ENCODE peak calls at places on chromosome 17, in eight cellular contexts. S is transverse colon, C is sigmoid colon, Z is stomach, B is ovary, L is esophagus muscularis mucosa, H is upper lobe of left lung, P is SK-N-SH. A is an unnamed sample.

GRCh38 chr17:75472119-75472518 is 15.7 kb downstream of the TMEM94 start:
- DNase-seq in L (no peak), B (no peak), H (no peak), P (no peak), Z (no peak), C (no peak), S (no peak), A (no peak)

GRCh38 chr17:43984521-43984920 is 19.9 kb upstream of the NAGS start:
- DNase-seq in H (no peak), P (peak; percentile 71), S (no peak), L (no peak), Z (no peak), C (no peak), B (no peak), A (no peak)

GRCh38 chr17:7841309-7841621 is 7.2 kb downstream of the KDM6B start:
- DNase-seq in B (no peak), C (no peak), L (no peak), P (no peak), S (no peak), H (no peak), Z (no peak), A (no peak)

GRCh38 chr17:73205326-73205980 is 12.6 kb downstream of the COG1 start:
- DNase-seq in B (no peak), S (no peak), Z (no peak), C (no peak), L (no peak), H (no peak), P (no peak), A (no peak)

GRCh38 chr17:32185875-32186274 is 43.6 kb downstream of the RHOT1 start:
- DNase-seq in S (no peak), L (no peak), P (no peak), H (no peak), B (no peak), C (no peak), Z (no peak), A (no peak)

GRCh38 chr17:14299261-14300093 is 1.4 kb upstream of the HS3ST3B1 start:
- DNase-seq in H (peak; percentile 47), S (peak; percentile 16), P (no peak), C (peak; percentile 70), L (peak; percentile 93), Z (peak; percentile 40), B (peak; percentile 60), A (no peak)

GRCh38 chr17:79951361-79952264 is 84.1 kb downstream of the TBC1D16 start:
- DNase-seq in Z (peak; percentile 83), B (peak; percentile 66), P (peak; percentile 48), H (peak; percentile 63), S (no peak), L (no peak), C (peak; percentile 75), A (no peak)

GRCh38 chr17:28528329-28529011 is 22.3 kb downstream of the FOXN1 start:
- DNase-seq in P (no peak), H (peak; percentile 79), B (no peak), C (no peak), S (peak; percentile 69), L (no peak), Z (no peak), A (no peak)

GRCh38 chr17:77618173-77618572 is 340.3 kb upstream of the TNRC6C start:
- DNase-seq in P (no peak), Z (no peak), S (no peak), C (no peak), B (no peak), H (no peak), L (no peak), A (no peak)

DNA sequence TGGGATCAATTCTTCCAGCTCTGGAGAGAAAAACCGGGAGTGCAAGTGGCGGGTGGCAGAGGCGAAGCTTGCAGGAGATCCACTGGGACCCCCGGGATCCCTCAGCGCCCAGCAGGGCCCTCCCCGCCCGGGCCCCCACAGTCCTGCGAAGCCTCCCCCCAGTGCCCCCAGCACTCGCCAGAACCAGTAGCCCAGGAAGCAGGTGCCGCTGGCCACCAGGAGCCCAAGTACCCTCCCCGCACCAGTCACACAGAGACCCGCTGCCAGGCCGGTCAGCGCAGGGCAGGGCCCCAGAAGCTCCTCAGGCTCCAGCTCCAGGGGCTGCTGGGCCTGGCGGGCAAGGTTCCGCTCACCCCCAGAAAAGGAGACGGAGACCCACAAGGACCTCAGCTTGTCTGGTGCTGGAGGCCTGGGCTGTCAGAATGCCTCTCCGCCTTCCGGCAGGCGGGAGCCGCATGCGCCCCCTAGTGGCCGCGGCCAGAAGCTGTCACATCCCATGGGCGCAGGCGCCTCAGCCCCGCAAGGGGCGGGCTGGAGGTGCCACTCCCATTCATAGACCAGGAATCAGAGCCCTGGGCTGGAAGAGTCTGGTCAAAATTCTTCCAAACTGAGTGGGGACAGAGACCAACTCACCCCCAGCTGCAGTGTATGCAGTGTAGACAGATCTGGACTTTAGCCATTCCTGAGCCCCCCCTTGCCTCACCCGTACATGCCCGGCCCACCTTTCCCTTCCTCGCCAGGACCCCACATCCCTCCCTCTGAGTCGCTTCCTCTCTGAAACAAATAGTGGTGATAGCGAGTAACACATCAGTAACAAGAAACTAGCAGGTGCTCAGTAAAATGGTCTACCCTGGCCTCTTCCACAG is 1002.3 kb downstream of the KCNJ18 start:
- DNase-seq in C (no peak), H (no peak), B (no peak), S (no peak), Z (no peak), P (peak; percentile 81), L (peak; percentile 83), A (no peak)
- H3K9me3 ChIP-seq in C (no peaks in the 10 kb centered on the region), H (peaks cover 35% of the 10 kb centered on the region), B (no peaks in the 10 kb centered on the region), S (peaks cover 8% of the 10 kb centered on the region), Z (peaks cover 55% of the 10 kb centered on the region), P (no peaks in the 10 kb centered on the region), L (peaks cover 14% of the 10 kb centered on the region), A (no peaks in the 10 kb centered on the region)

GRCh38 chr17:61457226-61457983 is 5.2 kb downstream of the TBX4 start:
- DNase-seq in B (no peak), L (no peak), H (no peak), C (peak; percentile 56), P (no peak), Z (no peak), S (no peak), A (no peak)

GRCh38 chr17:61456688-61457225 is 4.5 kb downstream of the TBX4 start:
- DNase-seq in Z (no peak), S (no peak), C (peak; percentile 33), H (no peak), P (no peak), B (no peak), L (no peak), A (no peak)

GRCh38 chr17:61459434-61459809 is 7.2 kb downstream of the TBX4 start:
- DNase-seq in S (no peak), L (no peak), Z (no peak), P (no peak), B (no peak), H (no peak), C (no peak), A (no peak)

GRCh38 chr17:61458491-61459433 is 6.5 kb downstream of the TBX4 start:
- DNase-seq in L (no peak), B (no peak), S (no peak), H (peak; percentile 6), P (no peak), C (peak; percentile 20), Z (no peak), A (no peak)

GRCh38 chr17:61458000-61458399 is 5.8 kb downstream of the TBX4 start:
- DNase-seq in Z (no peak), P (no peak), H (no peak), B (no peak), L (no peak), C (peak; percentile 15), S (no peak), A (no peak)
- H3K27me3 ChIP-seq in Z (peaks cover 100% of the 10 kb centered on the region), P (no peaks in the 10 kb centered on the region), H (peaks cover 21% of the 10 kb centered on the region), B (no peaks in the 10 kb centered on the region), L (no peaks in the 10 kb centered on the region), C (peaks cover 85% of the 10 kb centered on the region), S (peaks cover 99% of the 10 kb centered on the region), A (peaks cover 98% of the 10 kb centered on the region)

DNA sequence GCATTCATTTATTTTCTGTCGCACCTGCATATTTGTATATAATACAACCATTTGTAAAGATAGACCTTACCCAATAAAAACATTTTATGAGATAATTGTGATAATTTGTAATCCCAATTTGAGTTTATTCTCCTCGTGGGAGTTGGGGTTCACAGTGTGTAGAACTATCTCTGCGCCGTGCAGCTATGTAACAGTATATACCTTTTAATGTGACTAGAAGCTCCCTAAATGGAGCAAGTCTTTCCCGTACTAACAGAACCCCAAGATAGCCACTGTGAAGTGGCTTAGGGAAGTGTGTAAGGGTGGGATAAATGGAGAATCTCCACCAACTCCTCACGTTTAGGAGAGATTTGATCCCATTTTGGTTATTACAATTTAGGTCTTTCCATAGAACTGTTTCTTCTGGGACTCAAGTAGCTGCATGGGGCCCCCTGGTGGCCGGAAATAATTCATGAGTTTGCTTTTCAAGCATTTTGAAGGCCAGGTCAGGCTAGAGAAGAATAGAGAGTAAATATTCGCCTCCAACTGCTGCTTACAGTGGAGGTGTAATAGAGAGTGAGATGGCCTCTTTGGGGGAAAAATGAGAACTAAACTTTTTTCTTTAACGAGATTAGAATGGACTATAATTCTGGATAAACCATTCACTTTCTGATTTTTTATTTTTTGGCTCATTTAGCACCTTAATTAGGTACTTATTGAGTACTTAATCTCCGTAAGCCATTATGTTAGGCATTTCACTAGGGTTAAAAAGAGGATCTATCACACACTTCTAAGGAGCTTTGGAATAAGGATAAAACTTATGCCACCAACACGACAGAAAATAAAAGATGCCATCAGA is 4.5 kb downstream of the TMEM100 start:
- DNase-seq in B (peak; percentile 74), P (peak; percentile 54), L (no peak), S (peak; percentile 78), H (peak; percentile 79), Z (peak; percentile 81), C (peak; percentile 92), A (peak; percentile 95)
- TF ChIP-seq EP300 in B (no peak), P (no peak), L (no peak), S (no peak), H (no peak), Z (no peak), C (no peak), A (no peak)

DNA sequence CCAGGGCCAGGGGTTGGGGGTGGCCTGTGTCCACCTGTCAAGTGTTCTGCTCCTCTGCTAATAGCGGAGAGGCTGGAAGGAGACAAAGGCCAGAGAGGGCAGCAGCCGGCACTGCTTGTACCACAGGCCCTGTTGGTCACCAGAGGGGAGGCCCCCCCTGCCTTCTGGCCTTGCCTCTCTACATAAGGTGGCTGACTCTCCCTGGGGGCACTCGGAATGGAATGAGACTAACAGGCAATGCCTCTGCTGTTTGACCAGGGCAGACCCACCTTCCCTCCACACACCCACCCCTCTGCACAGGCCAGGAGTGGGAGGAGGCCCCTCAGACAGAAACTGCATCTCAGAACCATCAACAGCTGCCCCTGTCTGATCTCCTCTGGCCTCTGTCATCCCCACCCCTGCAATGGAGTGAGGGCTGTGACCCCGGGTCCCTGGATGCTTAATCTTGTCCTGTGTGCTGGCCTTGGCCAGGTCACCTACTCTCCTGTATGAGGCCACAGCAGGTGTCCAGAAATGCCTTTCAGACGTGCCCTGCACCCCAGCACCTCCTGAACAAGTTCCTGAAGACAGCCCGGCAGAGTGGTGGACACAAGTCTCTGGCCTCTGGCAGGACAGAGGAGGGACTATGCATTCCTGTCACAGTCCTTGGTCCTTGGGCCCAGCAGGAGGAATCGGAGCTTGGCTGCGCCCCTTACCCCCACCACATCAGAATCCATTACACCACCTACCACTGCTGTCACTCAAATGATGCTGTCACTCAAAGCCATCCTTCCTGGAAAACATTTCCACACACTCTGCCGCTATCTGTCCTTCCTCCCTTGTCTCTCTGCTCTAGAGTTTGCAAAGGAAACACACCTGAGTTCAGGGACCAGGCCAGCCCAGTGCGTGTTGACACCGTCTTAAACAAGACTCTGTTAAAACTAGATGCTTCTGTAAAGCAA is 107.5 kb upstream of the ZNF750 start:
- DNase-seq in P (no peak), S (no peak), C (peak; percentile 46), L (no peak), Z (no peak), H (peak; percentile 11), B (peak; percentile 11), A (no peak)
- H3K9me3 ChIP-seq in P (peaks cover 23% of the 10 kb centered on the region), S (peaks cover 8% of the 10 kb centered on the region), C (peaks cover 10% of the 10 kb centered on the region), L (peaks cover 40% of the 10 kb centered on the region), Z (peaks cover 26% of the 10 kb centered on the region), H (peaks cover 21% of the 10 kb centered on the region), B (peaks cover 2% of the 10 kb centered on the region), A (no peaks in the 10 kb centered on the region)

GRCh38 chr17:2181206-2181983 is 122.2 kb downstream of the SMG6 start:
- DNase-seq in H (no peak), Z (no peak), P (no peak), S (peak; percentile 52), C (peak; percentile 94), L (no peak), B (peak; percentile 76), A (no peak)
- H3K27me3 ChIP-seq in H (no peaks in the 10 kb centered on the region), Z (no peaks in the 10 kb centered on the region), P (no peaks in the 10 kb centered on the region), S (no peaks in the 10 kb centered on the region), C (no peaks in the 10 kb centered on the region), L (no peaks in the 10 kb centered on the region), B (no peaks in the 10 kb centered on the region), A (no peaks in the 10 kb centered on the region)